ENCODE peak calls at places on chromosomes 6 and 20, in ten cellular contexts. N is stimulated activated CD8-positive, alpha-beta memory T cell treated with anti-CD3 and anti-CD28 coated beads, Interleukin-15, amount 100 ng/mL, for 1 hour; G is brain microvascular endothelial cell; C is CD8-positive, alpha-beta T cell; Y is HT-29; F is HEK293T; K is cardiac muscle cell; S is ELR; U is NAMALWA; Q is ACHN. M is an unnamed sample.

GRCh38 chr20:60372822-60373221 is 414.6 kb downstream of the CDH26 start:
- DNase-seq in N (no peak), G (no peak), C (no peak), Y (peak; percentile 13), F (no peak), K (no peak), S (no peak), U (no peak), Q (no peak), M (no peak)

GRCh38 chr20:10670521-10671220 is 3.1 kb downstream of the JAG1 start:
- DNase-seq in N (no peak), G (no peak), C (no peak), Y (no peak), F (no peak), K (no peak), S (no peak), U (peak; percentile 70), Q (no peak), M (peak; percentile 66)

GRCh38 chr6:83307849-83308248 is 114.7 kb downstream of the RWDD2A start:
- DNase-seq in N (no peak), G (no peak), C (no peak), Y (no peak), F (no peak), K (no peak), S (no peak), U (no peak), Q (no peak), M (no peak)

GRCh38 chr6:39823187-39823815 is 31.1 kb downstream of the DAAM2 start:
- DNase-seq in N (no peak), G (no peak), C (no peak), Y (no peak), F (no peak), K (peak; percentile 38), S (no peak), U (no peak), Q (no peak), M (no peak)

GRCh38 chr6:30744054-30744805 is at the start of gene IER3:
- DNase-seq in N (peak; percentile 51), G (peak; percentile 90), C (peak; percentile 55), Y (peak; percentile 95), F (peak; percentile 76), K (peak; percentile 96), S (peak; percentile 96), U (peak; percentile 75), Q (peak; percentile 90), M (peak; percentile 93)

GRCh38 chr6:22036267-22036666 is 260.6 kb downstream of the PRL start:
- DNase-seq in N (no peak), G (no peak), C (no peak), Y (peak; percentile 63), F (no peak), K (peak; percentile 6), S (no peak), U (peak; percentile 14), Q (peak; percentile 89), M (peak; percentile 42)

GRCh38 chr20:10626896-10627295 is 46.9 kb downstream of the JAG1 start:
- DNase-seq in N (no peak), G (no peak), C (no peak), Y (no peak), F (no peak), K (peak; percentile 78), S (no peak), U (no peak), Q (no peak), M (peak; percentile 37)

GRCh38 chr6:116363759-116364158 is 7.0 kb upstream of the DSE start:
- DNase-seq in N (no peak), G (no peak), C (no peak), Y (no peak), F (no peak), K (peak; percentile 64), S (peak; percentile 54), U (no peak), Q (peak; percentile 60), M (peak; percentile 63)

GRCh38 chr20:59645316-59645715 is 41.0 kb downstream of the PHACTR3 start:
- DNase-seq in N (no peak), G (no peak), C (no peak), Y (no peak), F (no peak), K (no peak), S (no peak), U (no peak), Q (no peak), M (no peak)

GRCh38 chr6:17456711-17457110 is 63.3 kb downstream of the CAP2 start:
- DNase-seq in N (no peak), G (no peak), C (no peak), Y (no peak), F (no peak), K (no peak), S (no peak), U (no peak), Q (no peak), M (no peak)

GRCh38 chr20:45347297-45347935 is 808 bp downstream of the SDC4 start:
- DNase-seq in N (no peak), G (no peak), C (no peak), Y (peak; percentile 41), F (no peak), K (no peak), S (peak; percentile 42), U (no peak), Q (no peak), M (no peak)

M was measured in choroid plexus epithelial cell.